ENCODE peak calls at places on chromosome 18, in ten cellular contexts. One of them, this sample, is unnamed. For H3K4me1, the result is how much of the 10 kb centered on the place peaks cover.

GRCh38 chr18:69935319-69936190 is 12.1 kb downstream of the CD226 start:
- DNase-seq in K562: no peak
- DNase-seq in H1: no peak
- DNase-seq in Panc1: no peak
- DNase-seq in breast epithelium: peak
- DNase-seq in endothelial cell of umbilical vein: no peak
- DNase-seq in transverse colon: peak
- DNase-seq in stomach: peak
- DNase-seq in HepG2: peak
- DNase-seq in GM23338: no peak
- DNase-seq in this sample: no peak

GRCh38 chr18:73688851-73689659 is 458.6 kb downstream of the FBXO15 start:
- DNase-seq in endothelial cell of umbilical vein: no peak
- DNase-seq in breast epithelium: no peak
- DNase-seq in transverse colon: no peak
- DNase-seq in H1: no peak
- DNase-seq in HepG2: no peak
- DNase-seq in GM23338: peak
- DNase-seq in K562: no peak
- DNase-seq in Panc1: no peak
- DNase-seq in stomach: no peak
- DNase-seq in this sample: no peak

GRCh38 chr18:25739356-25739755 is 351.1 kb downstream of the SS18 start:
- DNase-seq in H1: no peak
- DNase-seq in K562: no peak
- DNase-seq in HepG2: no peak
- DNase-seq in endothelial cell of umbilical vein: no peak
- DNase-seq in GM23338: no peak
- DNase-seq in Panc1: no peak
- DNase-seq in stomach: no peak
- DNase-seq in transverse colon: no peak
- DNase-seq in breast epithelium: no peak
- DNase-seq in this sample: no peak

GRCh38 chr18:64566461-64566860 is 417.6 kb upstream of the LINC00305 start:
- DNase-seq in endothelial cell of umbilical vein: no peak
- DNase-seq in GM23338: no peak
- DNase-seq in H1: no peak
- DNase-seq in K562: no peak
- DNase-seq in transverse colon: no peak
- DNase-seq in Panc1: no peak
- DNase-seq in HepG2: no peak
- DNase-seq in stomach: no peak
- DNase-seq in breast epithelium: no peak
- DNase-seq in this sample: no peak

GRCh38 chr18:56702946-56703345 is 51.8 kb downstream of the WDR7 start:
- DNase-seq in endothelial cell of umbilical vein: peak
- DNase-seq in H1: no peak
- DNase-seq in K562: peak
- DNase-seq in transverse colon: no peak
- DNase-seq in GM23338: peak
- DNase-seq in HepG2: peak
- DNase-seq in stomach: no peak
- DNase-seq in breast epithelium: no peak
- DNase-seq in Panc1: peak
- DNase-seq in this sample: no peak

GRCh38 chr18:41695441-41695840 is 259.6 kb upstream of the PIK3C3 start:
- DNase-seq in Panc1: no peak
- DNase-seq in GM23338: no peak
- DNase-seq in transverse colon: no peak
- DNase-seq in breast epithelium: no peak
- DNase-seq in stomach: no peak
- DNase-seq in HepG2: no peak
- DNase-seq in K562: no peak
- DNase-seq in endothelial cell of umbilical vein: peak
- DNase-seq in H1: no peak
- DNase-seq in this sample: no peak

GRCh38 chr18:69980509-69980908 is 32.8 kb upstream of the CD226 start:
- DNase-seq in HepG2: no peak
- DNase-seq in endothelial cell of umbilical vein: no peak
- DNase-seq in K562: no peak
- DNase-seq in breast epithelium: no peak
- DNase-seq in Panc1: no peak
- DNase-seq in GM23338: no peak
- DNase-seq in transverse colon: no peak
- DNase-seq in stomach: no peak
- DNase-seq in H1: no peak
- DNase-seq in this sample: no peak

GRCh38 chr18:75489493-75490190 is 62.1 kb upstream of the SMIM21 start:
- DNase-seq in breast epithelium: no peak
- DNase-seq in Panc1: no peak
- DNase-seq in endothelial cell of umbilical vein: no peak
- DNase-seq in GM23338: no peak
- DNase-seq in transverse colon: no peak
- DNase-seq in H1: no peak
- DNase-seq in HepG2: peak
- DNase-seq in K562: no peak
- DNase-seq in stomach: no peak
- DNase-seq in this sample: no peak

DNA sequence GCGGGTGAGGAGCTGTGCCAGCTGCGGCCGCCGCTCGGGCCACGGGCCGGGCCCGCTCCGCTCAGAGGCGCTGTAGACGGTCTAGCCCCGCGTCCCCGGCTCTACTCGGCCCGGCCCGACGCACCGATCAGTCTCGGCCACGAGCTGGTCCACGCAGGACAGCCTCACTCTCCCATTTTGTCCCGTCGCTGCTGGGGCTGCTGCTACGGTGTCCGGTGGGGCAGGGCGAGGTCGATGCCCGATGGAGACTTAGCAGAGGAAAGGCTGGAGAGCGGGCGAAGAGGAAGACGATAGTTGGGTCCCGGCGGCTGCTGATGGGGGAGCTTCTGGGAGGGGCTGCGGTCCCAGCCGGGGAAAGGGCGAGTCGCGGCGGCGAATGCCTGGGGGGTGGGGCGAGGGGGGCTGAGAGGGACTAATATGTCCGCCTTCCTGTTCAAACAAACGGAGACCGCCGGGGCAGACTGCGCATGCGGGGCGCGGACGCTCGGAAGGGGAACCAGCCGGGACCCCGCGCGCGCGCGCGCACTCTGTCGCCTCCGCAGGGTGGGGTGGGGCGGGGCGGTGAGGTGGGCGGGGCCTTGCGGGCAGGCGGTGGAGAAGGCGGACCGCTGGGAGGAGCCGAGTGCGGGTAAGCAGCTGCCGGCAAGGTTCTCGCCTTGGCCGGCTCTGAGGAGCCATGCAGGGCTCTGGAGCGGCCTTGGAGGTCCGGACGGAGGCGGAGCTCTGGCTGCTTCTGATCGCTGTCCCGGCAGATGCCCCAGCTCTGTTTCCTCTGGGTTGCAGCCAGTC is at the start of gene ROCK1:
- DNase-seq in endothelial cell of umbilical vein: peak
- DNase-seq in K562: peak
- DNase-seq in HepG2: peak
- DNase-seq in Panc1: peak
- DNase-seq in transverse colon: peak
- DNase-seq in H1: peak
- DNase-seq in GM23338: peak
- DNase-seq in stomach: peak
- DNase-seq in breast epithelium: peak
- DNase-seq in this sample: peak
- TF ChIP-seq POLR2AphosphoS5 in endothelial cell of umbilical vein: peak
- TF ChIP-seq POLR2AphosphoS5 in K562: no peak
- TF ChIP-seq POLR2AphosphoS5 in HepG2: peak
- TF ChIP-seq POLR2AphosphoS5 in Panc1: peak
- TF ChIP-seq POLR2AphosphoS5 in transverse colon: peak
- TF ChIP-seq POLR2AphosphoS5 in H1: no peak
- TF ChIP-seq POLR2AphosphoS5 in GM23338: no peak
- TF ChIP-seq POLR2AphosphoS5 in stomach: peak
- TF ChIP-seq POLR2AphosphoS5 in breast epithelium: peak
- TF ChIP-seq POLR2AphosphoS5 in this sample: peak

GRCh38 chr18:62812242-62812641 is 96.9 kb downstream of the PHLPP1 start:
- DNase-seq in GM23338: no peak
- DNase-seq in stomach: no peak
- DNase-seq in Panc1: no peak
- DNase-seq in endothelial cell of umbilical vein: no peak
- DNase-seq in K562: no peak
- DNase-seq in transverse colon: no peak
- DNase-seq in HepG2: peak
- DNase-seq in breast epithelium: no peak
- DNase-seq in H1: no peak
- DNase-seq in this sample: no peak
- H3K4me1 ChIP-seq in GM23338: half or more
- H3K4me1 ChIP-seq in stomach: under half
- H3K4me1 ChIP-seq in Panc1: under half
- H3K4me1 ChIP-seq in endothelial cell of umbilical vein: under half
- H3K4me1 ChIP-seq in K562: under half
- H3K4me1 ChIP-seq in transverse colon: under half
- H3K4me1 ChIP-seq in HepG2: half or more
- H3K4me1 ChIP-seq in breast epithelium: under half
- H3K4me1 ChIP-seq in H1: under half
- H3K4me1 ChIP-seq in this sample: under half

GRCh38 chr18:79529991-79530390 is 134.3 kb downstream of the NFATC1 start:
- DNase-seq in K562: no peak
- DNase-seq in stomach: no peak
- DNase-seq in Panc1: no peak
- DNase-seq in breast epithelium: no peak
- DNase-seq in transverse colon: peak
- DNase-seq in H1: no peak
- DNase-seq in endothelial cell of umbilical vein: no peak
- DNase-seq in HepG2: no peak
- DNase-seq in GM23338: no peak
- DNase-seq in this sample: peak

GRCh38 chr18:79529296-79529695 is 133.6 kb downstream of the NFATC1 start:
- DNase-seq in transverse colon: peak
- DNase-seq in K562: no peak
- DNase-seq in HepG2: no peak
- DNase-seq in stomach: peak
- DNase-seq in breast epithelium: no peak
- DNase-seq in H1: no peak
- DNase-seq in GM23338: no peak
- DNase-seq in endothelial cell of umbilical vein: no peak
- DNase-seq in Panc1: no peak
- DNase-seq in this sample: peak

GRCh38 chr18:79531926-79532689 is 136.4 kb downstream of the NFATC1 start:
- DNase-seq in breast epithelium: no peak
- DNase-seq in Panc1: no peak
- DNase-seq in HepG2: no peak
- DNase-seq in GM23338: no peak
- DNase-seq in K562: no peak
- DNase-seq in H1: no peak
- DNase-seq in transverse colon: peak
- DNase-seq in stomach: no peak
- DNase-seq in endothelial cell of umbilical vein: no peak
- DNase-seq in this sample: no peak

GRCh38 chr18:79531386-79531785 is 135.7 kb downstream of the NFATC1 start:
- DNase-seq in Panc1: no peak
- DNase-seq in K562: no peak
- DNase-seq in GM23338: no peak
- DNase-seq in H1: no peak
- DNase-seq in endothelial cell of umbilical vein: no peak
- DNase-seq in HepG2: no peak
- DNase-seq in transverse colon: peak
- DNase-seq in stomach: no peak
- DNase-seq in breast epithelium: no peak
- DNase-seq in this sample: no peak

DNA sequence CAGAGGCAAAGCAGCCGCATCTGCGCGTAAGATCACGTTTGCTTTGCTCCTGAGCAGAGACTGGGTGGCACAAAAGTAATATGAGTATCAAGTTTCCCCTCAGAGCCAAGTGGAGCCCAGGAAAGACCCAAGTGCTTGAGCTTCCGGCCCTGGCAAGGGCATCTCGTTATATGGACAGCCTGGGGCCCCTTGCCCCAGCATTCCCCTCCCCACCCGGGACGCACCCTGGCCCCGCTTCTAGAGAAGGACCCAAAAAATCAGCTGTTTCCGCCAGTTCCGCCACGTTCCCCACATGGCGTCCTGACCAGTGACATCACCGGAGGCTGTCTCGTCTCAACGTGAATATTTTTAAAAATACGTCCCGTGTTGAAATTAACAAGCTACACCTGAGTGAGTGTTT is 135.1 kb downstream of the NFATC1 start:
- DNase-seq in GM23338: no peak
- DNase-seq in endothelial cell of umbilical vein: no peak
- DNase-seq in H1: no peak
- DNase-seq in stomach: no peak
- DNase-seq in transverse colon: no peak
- DNase-seq in HepG2: no peak
- DNase-seq in Panc1: no peak
- DNase-seq in K562: no peak
- DNase-seq in breast epithelium: no peak
- DNase-seq in this sample: no peak
- TF ChIP-seq POLR2AphosphoS5 in GM23338: no peak
- TF ChIP-seq POLR2AphosphoS5 in endothelial cell of umbilical vein: no peak
- TF ChIP-seq POLR2AphosphoS5 in H1: no peak
- TF ChIP-seq POLR2AphosphoS5 in stomach: no peak
- TF ChIP-seq POLR2AphosphoS5 in transverse colon: no peak
- TF ChIP-seq POLR2AphosphoS5 in HepG2: no peak
- TF ChIP-seq POLR2AphosphoS5 in Panc1: no peak
- TF ChIP-seq POLR2AphosphoS5 in K562: no peak
- TF ChIP-seq POLR2AphosphoS5 in breast epithelium: no peak
- TF ChIP-seq POLR2AphosphoS5 in this sample: no peak

GRCh38 chr18:77116201-77117080 is 16.1 kb downstream of the MBP start:
- DNase-seq in breast epithelium: no peak
- DNase-seq in GM23338: no peak
- DNase-seq in endothelial cell of umbilical vein: no peak
- DNase-seq in HepG2: no peak
- DNase-seq in stomach: no peak
- DNase-seq in transverse colon: no peak
- DNase-seq in K562: no peak
- DNase-seq in Panc1: no peak
- DNase-seq in H1: no peak
- DNase-seq in this sample: peak

GRCh38 chr18:77115461-77115907 is 17.1 kb downstream of the MBP start:
- DNase-seq in H1: no peak
- DNase-seq in GM23338: no peak
- DNase-seq in endothelial cell of umbilical vein: no peak
- DNase-seq in breast epithelium: no peak
- DNase-seq in HepG2: no peak
- DNase-seq in K562: no peak
- DNase-seq in transverse colon: no peak
- DNase-seq in stomach: no peak
- DNase-seq in Panc1: no peak
- DNase-seq in this sample: no peak

GRCh38 chr18:77119101-77119850 is 13.3 kb downstream of the MBP start:
- DNase-seq in H1: no peak
- DNase-seq in HepG2: no peak
- DNase-seq in K562: no peak
- DNase-seq in Panc1: no peak
- DNase-seq in endothelial cell of umbilical vein: no peak
- DNase-seq in stomach: no peak
- DNase-seq in transverse colon: no peak
- DNase-seq in breast epithelium: no peak
- DNase-seq in GM23338: no peak
- DNase-seq in this sample: no peak

GRCh38 chr18:77119851-77120491 is 12.6 kb downstream of the MBP start:
- DNase-seq in K562: no peak
- DNase-seq in breast epithelium: no peak
- DNase-seq in transverse colon: no peak
- DNase-seq in HepG2: no peak
- DNase-seq in Panc1: no peak
- DNase-seq in H1: no peak
- DNase-seq in GM23338: no peak
- DNase-seq in stomach: no peak
- DNase-seq in endothelial cell of umbilical vein: no peak
- DNase-seq in this sample: no peak

GRCh38 chr18:77118256-77119090 is 14.1 kb downstream of the MBP start:
- DNase-seq in K562: no peak
- DNase-seq in breast epithelium: no peak
- DNase-seq in transverse colon: no peak
- DNase-seq in GM23338: no peak
- DNase-seq in endothelial cell of umbilical vein: no peak
- DNase-seq in stomach: no peak
- DNase-seq in HepG2: no peak
- DNase-seq in Panc1: no peak
- DNase-seq in H1: no peak
- DNase-seq in this sample: no peak
- H3K4me1 ChIP-seq in K562: under half
- H3K4me1 ChIP-seq in breast epithelium: under half
- H3K4me1 ChIP-seq in transverse colon: under half
- H3K4me1 ChIP-seq in GM23338: under half
- H3K4me1 ChIP-seq in endothelial cell of umbilical vein: under half
- H3K4me1 ChIP-seq in stomach: under half
- H3K4me1 ChIP-seq in HepG2: under half
- H3K4me1 ChIP-seq in Panc1: half or more
- H3K4me1 ChIP-seq in H1: under half
- H3K4me1 ChIP-seq in this sample: under half